ENCODE peak calls at places on chromosomes 6 and 20, in five cellular contexts. U is SK-N-SH, V is HepG2, N is GM12878, E is K562. O is an unnamed sample.

GRCh38 chr6:100617633-100618348 is 153.1 kb upstream of the SIM1 start:
- DNase-seq in U (no peak), V (no peak), N (no peak), E (no peak), O (no peak)

GRCh38 chr6:56683882-56684281 is 41.2 kb upstream of the DST start:
- DNase-seq in V (peak), E (no peak), N (no peak), U (no peak), O (no peak)

GRCh38 chr6:150698421-150698820 is 98.7 kb downstream of the PLEKHG1 start:
- DNase-seq in U (no peak), E (no peak), N (no peak), V (no peak), O (no peak)

GRCh38 chr6:45590225-45590624 is 212.5 kb upstream of the SUPT3H start:
- DNase-seq in U (no peak), V (no peak), E (no peak), N (no peak), O (peak)

GRCh38 chr6:23547851-23548250 is 578.2 kb upstream of the NRSN1 start:
- DNase-seq in U (no peak), E (no peak), N (no peak), V (peak), O (no peak)

GRCh38 chr6:136696783-136697364 is 95.4 kb downstream of the MAP3K5 start:
- DNase-seq in V (no peak), E (no peak), U (no peak), N (no peak), O (no peak)

GRCh38 chr6:53986165-53986720 is 125.0 kb upstream of the MLIP start:
- DNase-seq in N (no peak), U (peak), E (no peak), V (peak), O (no peak)

GRCh38 chr6:152441892-152442291 is 195.3 kb downstream of the SYNE1 start:
- DNase-seq in E (no peak), U (peak), N (no peak), V (no peak), O (no peak)

GRCh38 chr6:151501511-151502136 is 7.8 kb downstream of the CCDC170 start:
- DNase-seq in E (no peak), U (no peak), N (no peak), V (peak), O (no peak)

GRCh38 chr6:105594821-105595220 is 191.9 kb upstream of the PREP start:
- DNase-seq in V (no peak), N (no peak), E (no peak), U (no peak), O (no peak)

GRCh38 chr6:155495011-155495768 is 39.6 kb upstream of the NOX3 start:
- DNase-seq in E (no peak), N (no peak), U (peak), V (peak), O (peak)

GRCh38 chr20:18255526-18255925 is 32.8 kb upstream of the ZNF133 start:
- DNase-seq in U (no peak), E (no peak), N (no peak), V (no peak), O (no peak)

GRCh38 chr6:131250121-131250520 is 114.9 kb downstream of the AKAP7 start:
- DNase-seq in N (peak), V (no peak), U (no peak), E (no peak), O (no peak)

GRCh38 chr6:165872811-165873210 is 209.8 kb upstream of the PDE10A start:
- DNase-seq in N (no peak), E (no peak), V (no peak), U (no peak), O (no peak)

GRCh38 chr6:149268768-149269167 is 48.7 kb upstream of the TAB2 start:
- DNase-seq in E (no peak), V (no peak), U (no peak), N (no peak), O (no peak)

GRCh38 chr6:157328108-157328692 is 4.9 kb upstream of the TMEM242 start:
- DNase-seq in U (no peak), V (no peak), N (no peak), E (no peak), O (no peak)

GRCh38 chr6:143108278-143108677 is 47.6 kb downstream of the AIG1 start:
- DNase-seq in E (no peak), N (no peak), V (no peak), U (no peak), O (no peak)

GRCh38 chr6:107578642-107579332 is 88.9 kb downstream of the SOBP start:
- DNase-seq in U (peak), V (no peak), E (no peak), N (no peak), O (peak)

GRCh38 chr6:125809771-125810315 is 19.1 kb downstream of the NCOA7 start:
- DNase-seq in V (no peak), E (no peak), N (no peak), U (no peak), O (no peak)

GRCh38 chr6:125811259-125811658 is 20.5 kb downstream of the NCOA7 start:
- DNase-seq in V (no peak), N (no peak), U (no peak), E (peak), O (no peak)

GRCh38 chr6:125808591-125808990 is 17.8 kb downstream of the NCOA7 start:
- DNase-seq in N (no peak), V (no peak), E (no peak), U (no peak), O (no peak)

GRCh38 chr6:125812394-125813231 is 21.9 kb downstream of the NCOA7 start:
- DNase-seq in N (no peak), U (no peak), V (no peak), E (peak), O (no peak)

DNA sequence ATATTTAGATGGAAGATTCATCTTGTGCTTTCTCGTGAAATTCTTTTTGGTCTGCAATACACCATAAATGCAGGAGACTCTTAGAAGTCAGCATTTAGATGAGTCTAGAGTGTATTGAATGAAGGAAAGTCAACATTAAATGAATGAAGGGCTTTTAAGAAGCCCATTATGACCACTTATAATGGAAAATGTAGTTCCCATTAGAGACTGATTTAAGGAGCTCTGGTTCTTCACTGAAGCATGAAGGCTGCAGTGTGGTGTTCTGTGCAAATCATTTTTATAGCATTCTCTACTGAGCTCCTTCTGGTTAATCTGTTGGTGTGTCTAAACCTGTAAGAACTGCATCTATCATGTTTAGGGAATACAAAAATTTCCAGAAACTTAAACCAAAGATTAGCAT is 19.7 kb downstream of the NCOA7 start:
- DNase-seq in N (no peak), V (no peak), E (no peak), U (no peak), O (no peak)
- TF ChIP-seq JUND in N (no peak), V (no peak), E (no peak), U (no peak), O (no peak)

GRCh38 chr20:2136275-2136674 is 34.6 kb downstream of the STK35 start:
- DNase-seq in E (no peak), N (no peak), U (no peak), V (no peak), O (no peak)

GRCh38 chr20:2135018-2135417 is 33.4 kb downstream of the STK35 start:
- DNase-seq in E (no peak), N (no peak), V (no peak), U (no peak), O (no peak)

GRCh38 chr20:2139250-2139649 is 37.6 kb downstream of the STK35 start:
- DNase-seq in N (no peak), V (no peak), E (no peak), U (no peak), O (no peak)

GRCh38 chr20:2139736-2140135 is 38.1 kb downstream of the STK35 start:
- DNase-seq in V (no peak), E (no peak), N (no peak), U (no peak), O (no peak)

DNA sequence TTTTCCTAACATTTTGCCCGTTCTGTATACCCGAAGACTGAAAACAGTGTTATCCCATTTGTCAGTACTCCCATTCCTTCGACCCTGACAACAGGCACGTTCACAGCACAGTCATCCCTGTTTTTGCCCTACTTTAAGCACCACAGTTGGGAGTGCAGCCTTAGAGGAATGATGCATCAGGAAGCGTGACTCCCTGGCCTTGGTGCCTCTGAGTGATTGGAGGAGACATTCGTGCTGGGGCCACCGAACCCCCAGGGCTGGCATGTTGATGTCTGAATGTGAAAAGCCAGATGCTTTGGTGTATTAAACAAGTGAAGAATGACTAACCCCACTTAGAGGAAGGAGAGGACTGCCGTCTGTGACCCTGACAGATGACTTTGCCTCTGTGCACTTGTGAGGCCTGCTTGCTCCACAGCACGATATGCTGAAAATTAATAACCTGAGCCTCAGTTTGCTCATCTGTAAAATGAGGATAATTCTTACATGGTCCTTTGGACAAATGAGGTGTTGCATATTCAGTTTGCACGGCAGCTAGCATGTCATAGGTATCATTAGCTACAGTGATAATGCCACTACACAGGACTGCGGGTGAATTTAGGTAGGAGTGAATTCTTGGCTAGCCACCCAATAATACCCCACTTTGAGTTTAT is 36.0 kb downstream of the STK35 start:
- DNase-seq in E (no peak), V (no peak), N (no peak), U (no peak), O (no peak)
- TF ChIP-seq RFX5 in E (no peak), V (no peak), N (no peak), U (no peak), O (no peak)

GRCh38 chr6:21438237-21438985 is 155.1 kb upstream of the SOX4 start:
- DNase-seq in U (no peak), E (no peak), V (no peak), N (peak), O (no peak)
- TF ChIP-seq JUND in U (no peak), E (no peak), V (no peak), N (peak), O (no peak)

DNA sequence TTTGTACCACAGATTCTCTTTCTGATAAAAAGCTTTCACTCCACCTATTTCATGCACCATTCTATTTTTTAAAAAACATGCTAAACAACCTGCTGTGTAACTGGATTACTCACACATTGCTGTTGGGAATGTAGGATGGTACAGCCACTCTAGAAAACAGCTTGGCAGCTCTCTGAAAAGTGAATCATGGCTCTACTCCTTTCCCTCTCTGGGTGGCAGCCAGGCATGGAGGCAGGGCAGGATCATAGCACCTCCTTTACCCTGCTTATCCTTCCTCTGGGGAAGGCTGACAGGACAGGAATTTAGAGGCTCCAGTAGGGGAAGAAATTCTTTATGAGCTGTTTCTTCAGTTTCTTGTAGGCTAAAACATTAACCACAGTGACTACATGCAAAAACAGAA is 6.7 kb upstream of the VNN2 start:
- DNase-seq in V (no peak), E (no peak), U (no peak), N (no peak), O (no peak)
- TF ChIP-seq RFX5 in V (no peak), E (no peak), U (no peak), N (no peak), O (no peak)

GRCh38 chr6:27897580-27898206 is 14.5 kb downstream of the OR2B2 start:
- DNase-seq in E (no peak), U (no peak), V (no peak), N (no peak), O (no peak)

GRCh38 chr6:27899543-27899942 is 12.7 kb downstream of the OR2B2 start:
- DNase-seq in V (no peak), E (no peak), N (no peak), U (no peak), O (no peak)

GRCh38 chr6:27893836-27894807 is 18.1 kb downstream of the OR2B2 start:
- DNase-seq in E (peak), V (peak), N (peak), U (peak), O (no peak)

GRCh38 chr6:27894839-27895762 is 17.1 kb downstream of the OR2B2 start:
- DNase-seq in U (peak), E (peak), V (peak), N (peak), O (no peak)

GRCh38 chr6:27896398-27896796 is 15.8 kb downstream of the OR2B2 start:
- DNase-seq in E (no peak), V (no peak), N (no peak), U (no peak), O (no peak)
- TF ChIP-seq JUND in E (no peak), V (no peak), N (no peak), U (no peak), O (no peak)

DNA sequence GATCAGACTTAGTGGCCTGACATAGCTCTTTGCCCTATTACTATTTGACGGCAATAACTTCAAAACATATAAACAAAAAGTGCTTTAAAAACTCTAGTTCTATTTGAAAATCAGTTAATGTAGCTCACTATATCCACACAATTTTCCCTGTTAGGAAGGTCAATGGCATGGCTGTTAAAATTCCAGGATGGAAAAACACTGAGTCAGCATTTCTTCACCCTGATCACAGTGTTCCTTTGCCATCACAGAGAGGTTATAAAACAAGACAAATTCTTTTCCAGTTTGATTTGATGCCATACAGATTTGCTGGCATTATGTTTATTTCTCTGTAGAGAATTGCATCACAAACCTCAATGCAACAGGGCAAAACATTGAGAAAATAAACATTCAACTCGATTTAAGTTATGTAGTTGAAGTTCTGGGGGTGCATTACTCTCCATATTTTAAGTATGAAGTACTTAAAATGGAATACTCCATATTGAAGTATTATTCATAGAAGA is 253.7 kb upstream of the HSF2 start:
- DNase-seq in U (no peak), N (no peak), E (no peak), V (no peak), O (no peak)
- TF ChIP-seq RFX5 in U (no peak), N (no peak), E (no peak), V (no peak), O (no peak)

GRCh38 chr6:88491266-88491665 is 325.1 kb upstream of the CNR1 start:
- DNase-seq in V (no peak), U (no peak), E (no peak), N (no peak), O (no peak)

GRCh38 chr6:88493717-88494116 is 327.6 kb upstream of the CNR1 start:
- DNase-seq in E (no peak), N (peak), U (no peak), V (no peak), O (no peak)

GRCh38 chr6:88494401-88495140 is 328.4 kb upstream of the CNR1 start:
- DNase-seq in N (peak), E (no peak), V (no peak), U (no peak), O (no peak)

GRCh38 chr6:88492241-88492640 is 326.1 kb upstream of the CNR1 start:
- DNase-seq in E (no peak), N (no peak), U (no peak), V (no peak), O (no peak)

DNA sequence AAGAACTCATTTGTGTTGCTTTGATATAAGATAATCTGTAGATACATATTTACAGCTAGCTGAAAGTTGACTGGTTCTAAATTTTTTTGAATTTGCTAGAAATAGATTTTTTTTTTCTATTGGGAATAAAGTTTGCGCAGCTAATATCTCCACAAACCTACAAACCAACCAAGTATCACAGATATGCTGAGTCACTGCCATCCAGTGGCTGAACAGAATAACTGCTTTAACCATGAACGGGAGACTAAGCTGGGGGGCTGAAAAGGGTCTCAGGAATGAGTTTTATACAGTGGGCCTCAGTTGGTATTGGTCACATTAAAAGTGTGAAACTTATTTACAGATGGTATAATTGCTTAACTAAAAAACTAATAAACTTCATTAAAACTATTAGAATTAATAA is 326.7 kb upstream of the CNR1 start:
- DNase-seq in E (peak), U (peak), V (peak), N (no peak), O (no peak)
- TF ChIP-seq JUND in E (no peak), U (no peak), V (no peak), N (no peak), O (no peak)

GRCh38 chr6:17268114-17268513 is 13.0 kb upstream of the RBM24 start:
- DNase-seq in V (no peak), N (no peak), E (no peak), U (no peak), O (no peak)
- TF ChIP-seq RFX5 in V (no peak), N (no peak), E (no peak), U (no peak), O (no peak)

O was measured in H1.